ENCODE peak calls at places on chromosome 10, in four cellular contexts. A, C, T and Y are unnamed samples. For H3K4me1, the result is how much of the 10 kb centered on the place peaks cover.

GRCh38 chr10:132300582-132300981 is 7.2 kb downstream of the STK32C start:
- DNase-seq in C (no peak), A (no peak), T (no peak), Y (no peak)

GRCh38 chr10:110149259-110149658 is 58.1 kb upstream of the MXI1 start:
- DNase-seq in C (no peak), A (no peak), T (no peak), Y (no peak)

GRCh38 chr10:71688256-71688655 is 31.3 kb downstream of the C10orf105 start:
- DNase-seq in T (no peak), A (no peak), C (no peak), Y (no peak)

GRCh38 chr10:23156447-23157150 is 35.5 kb upstream of the PTF1A start:
- DNase-seq in A (no peak), T (no peak), C (no peak), Y (no peak)

GRCh38 chr10:92505044-92505443 is 68.8 kb downstream of the IDE start:
- DNase-seq in T (no peak), A (no peak), C (no peak), Y (no peak)

GRCh38 chr10:33719005-33719703 is 384.7 kb upstream of the NRP1 start:
- DNase-seq in A (no peak), T (peak), C (no peak), Y (peak)

GRCh38 chr10:1645896-1646295 is 91.4 kb downstream of the ADARB2 start:
- DNase-seq in C (no peak), A (no peak), T (no peak), Y (no peak)

GRCh38 chr10:75655791-75656451 is 224.5 kb downstream of the LRMDA start:
- DNase-seq in T (peak), C (no peak), A (peak), Y (no peak)

GRCh38 chr10:52563361-52563760 is 209.2 kb downstream of the MBL2 start:
- DNase-seq in T (peak), C (no peak), A (no peak), Y (no peak)

GRCh38 chr10:78332699-78333098 is 299.0 kb downstream of the RPS24 start:
- DNase-seq in A (no peak), C (no peak), T (no peak), Y (no peak)

GRCh38 chr10:25616903-25617592 is 317.0 kb upstream of the MYO3A start:
- DNase-seq in T (no peak), A (no peak), C (no peak), Y (no peak)

GRCh38 chr10:78371118-78371517 is 337.5 kb downstream of the RPS24 start:
- DNase-seq in C (no peak), A (no peak), T (peak), Y (peak)

GRCh38 chr10:78277734-78278404 is 244.2 kb downstream of the RPS24 start:
- DNase-seq in A (peak), C (peak), T (peak), Y (peak)

GRCh38 chr10:61628199-61628874 is 34.4 kb upstream of the CABCOCO1 start:
- DNase-seq in A (peak), T (peak), C (no peak), Y (no peak)

GRCh38 chr10:91931526-91932190 is 8.1 kb downstream of the BTAF1 start:
- DNase-seq in A (no peak), T (no peak), C (no peak), Y (peak)

GRCh38 chr10:17077905-17078289 is 51.7 kb downstream of the CUBN start:
- DNase-seq in C (no peak), A (no peak), T (no peak), Y (no peak)

GRCh38 chr10:80163741-80164341 is 31.3 kb downstream of the PLAC9 start:
- DNase-seq in C (peak), T (peak), A (peak), Y (no peak)

GRCh38 chr10:82572686-82573226 is 697.8 kb downstream of the NRG3 start:
- DNase-seq in A (no peak), T (no peak), C (no peak), Y (peak)

GRCh38 chr10:98242823-98243222 is 25.2 kb downstream of the LOXL4 start:
- DNase-seq in A (peak), T (peak), C (no peak), Y (no peak)

GRCh38 chr10:43208147-43209063 is 58.5 kb downstream of the RASGEF1A start:
- DNase-seq in T (no peak), C (peak), A (no peak), Y (peak)

GRCh38 chr10:21811245-21811585 is 192.3 kb downstream of the DNAJC1 start:
- DNase-seq in A (no peak), T (peak), C (no peak), Y (no peak)

GRCh38 chr10:133168617-133169031 is 8.6 kb downstream of the KNDC1 start:
- DNase-seq in T (no peak), C (no peak), A (no peak), Y (no peak)

GRCh38 chr10:43221419-43222293 is 45.2 kb downstream of the RASGEF1A start:
- DNase-seq in A (peak), C (peak), T (no peak), Y (peak)

GRCh38 chr10:79203014-79203675 is 134.4 kb downstream of the ZMIZ1 start:
- DNase-seq in T (no peak), A (no peak), C (no peak), Y (no peak)

DNA sequence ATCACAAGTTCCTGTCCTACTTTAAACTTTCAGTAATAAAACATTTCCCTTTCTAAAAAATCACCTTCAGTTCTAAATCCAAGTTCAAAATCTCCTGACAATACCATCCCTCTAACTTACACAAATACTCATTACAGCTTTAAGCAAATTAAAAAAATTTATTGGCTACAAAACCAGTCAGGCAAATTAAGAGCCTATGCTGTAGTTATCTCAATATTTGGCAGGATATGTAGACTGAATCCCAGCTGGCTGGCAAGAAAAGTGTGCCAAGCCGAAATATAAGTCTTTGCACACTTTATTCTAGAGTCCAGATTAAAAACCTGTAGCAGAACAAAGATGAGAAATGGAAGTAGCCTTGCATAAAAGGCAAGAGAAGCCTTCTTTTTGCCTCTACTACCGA is 9.5 kb downstream of the WAPL start:
- DNase-seq in C (no peak), A (no peak), T (no peak), Y (no peak)
- H3K4me1 ChIP-seq in C (under half), A (under half), T (under half), Y (under half)

DNA sequence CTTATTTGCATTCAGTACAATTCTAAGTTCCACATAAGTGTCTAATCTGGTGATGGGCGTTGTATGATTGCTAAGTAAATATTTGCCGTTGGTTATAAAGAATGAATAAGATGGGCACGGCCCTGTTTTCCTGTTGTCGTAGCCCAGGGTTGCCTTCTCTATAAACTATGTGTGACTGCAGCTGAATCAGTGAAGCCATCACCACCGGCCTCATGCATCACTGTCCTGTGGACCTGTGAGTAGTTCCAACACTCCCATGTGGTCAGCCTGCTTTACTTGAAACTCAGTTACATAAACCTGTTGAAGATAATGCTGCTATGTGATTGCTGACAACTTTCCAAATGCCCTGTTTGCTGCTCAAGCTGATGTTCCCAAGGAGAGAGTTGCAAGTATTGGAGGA is 21.6 kb upstream of the KLF6 start:
- DNase-seq in T (peak), A (peak), C (no peak), Y (no peak)
- H3K4me1 ChIP-seq in T (under half), A (half or more), C (under half), Y (half or more)

GRCh38 chr10:5565671-5566581 is 41.2 kb downstream of the CALML3 start:
- DNase-seq in A (peak), C (no peak), T (peak), Y (no peak)
- H3K4me1 ChIP-seq in A (under half), C (under half), T (under half), Y (under half)

GRCh38 chr10:103879831-103880230 is 24.5 kb upstream of the SH3PXD2A start:
- DNase-seq in C (no peak), A (no peak), T (no peak), Y (no peak)

GRCh38 chr10:103884681-103885139 is 29.3 kb upstream of the SH3PXD2A start:
- DNase-seq in A (peak), C (no peak), T (peak), Y (peak)

GRCh38 chr10:103882285-103883007 is 27.1 kb upstream of the SH3PXD2A start:
- DNase-seq in A (no peak), T (no peak), C (no peak), Y (peak)

GRCh38 chr10:103879409-103879808 is 24.0 kb upstream of the SH3PXD2A start:
- DNase-seq in A (no peak), C (no peak), T (no peak), Y (no peak)

GRCh38 chr10:103881420-103882284 is 26.3 kb upstream of the SH3PXD2A start:
- DNase-seq in C (no peak), T (no peak), A (peak), Y (no peak)
- H3K4me1 ChIP-seq in C (under half), T (under half), A (under half), Y (under half)

DNA sequence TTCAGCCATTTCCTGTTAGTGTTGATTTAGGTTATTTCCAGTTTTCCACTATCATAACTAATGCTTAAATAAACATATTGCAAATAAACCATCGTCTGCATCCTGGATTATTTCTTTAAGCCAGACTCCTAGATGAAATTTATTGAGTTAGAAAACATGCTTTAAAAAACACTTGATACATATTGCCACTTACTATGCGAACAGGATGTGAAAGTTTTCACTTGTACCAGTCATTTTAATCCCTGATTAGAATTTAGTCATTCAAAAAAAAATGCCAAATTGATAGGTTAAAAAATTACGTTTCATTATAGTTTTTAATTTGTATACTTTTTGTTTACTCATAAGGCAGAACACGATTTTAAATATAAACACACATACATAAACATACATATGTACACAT is 309.6 kb downstream of the RNLS start:
- DNase-seq in C (no peak), A (no peak), T (no peak), Y (no peak)
- H3K4me1 ChIP-seq in C (under half), A (under half), T (under half), Y (under half)

DNA sequence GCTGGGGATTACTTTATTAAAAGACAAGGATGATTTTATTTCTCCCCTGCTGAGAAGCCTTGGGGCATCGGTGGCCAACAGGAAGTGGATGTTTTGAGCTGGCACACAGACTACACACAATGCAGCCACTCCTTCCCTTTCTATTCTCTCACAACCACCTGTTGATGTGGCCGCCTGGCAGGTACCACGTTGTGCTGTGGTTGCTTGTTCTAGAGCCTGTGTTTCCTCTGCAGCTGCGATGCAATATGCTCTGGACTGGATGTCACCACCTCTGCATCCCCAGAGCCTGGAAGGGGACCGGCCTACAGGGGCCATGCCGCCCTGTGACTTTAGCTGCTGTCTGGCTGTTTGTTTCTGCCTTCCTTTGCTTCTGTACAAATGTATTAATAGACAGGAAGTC is 195.7 kb upstream of the CELF2 start:
- DNase-seq in A (no peak), C (no peak), T (no peak), Y (no peak)
- H3K4me1 ChIP-seq in A (under half), C (under half), T (under half), Y (under half)

GRCh38 chr10:69570050-69570816 is 3.0 kb downstream of the NEUROG3 start:
- DNase-seq in C (no peak), T (no peak), A (no peak), Y (no peak)
- H3K4me1 ChIP-seq in C (under half), T (under half), A (under half), Y (under half)

GRCh38 chr10:102657451-102657850 is 13.2 kb downstream of the TRIM8 start:
- DNase-seq in C (no peak), T (no peak), A (no peak), Y (no peak)
- H3K4me1 ChIP-seq in C (under half), T (under half), A (under half), Y (under half)

GRCh38 chr10:128180843-128181242 is 54.6 kb upstream of the MKI67 start:
- DNase-seq in A (no peak), C (no peak), T (no peak), Y (no peak)

GRCh38 chr10:128186959-128187787 is 61.0 kb upstream of the MKI67 start:
- DNase-seq in A (no peak), T (no peak), C (no peak), Y (peak)

GRCh38 chr10:128189176-128189575 is 63.0 kb upstream of the MKI67 start:
- DNase-seq in A (no peak), C (no peak), T (no peak), Y (no peak)

GRCh38 chr10:128187788-128188185 is 61.6 kb upstream of the MKI67 start:
- DNase-seq in C (no peak), A (no peak), T (no peak), Y (no peak)

DNA sequence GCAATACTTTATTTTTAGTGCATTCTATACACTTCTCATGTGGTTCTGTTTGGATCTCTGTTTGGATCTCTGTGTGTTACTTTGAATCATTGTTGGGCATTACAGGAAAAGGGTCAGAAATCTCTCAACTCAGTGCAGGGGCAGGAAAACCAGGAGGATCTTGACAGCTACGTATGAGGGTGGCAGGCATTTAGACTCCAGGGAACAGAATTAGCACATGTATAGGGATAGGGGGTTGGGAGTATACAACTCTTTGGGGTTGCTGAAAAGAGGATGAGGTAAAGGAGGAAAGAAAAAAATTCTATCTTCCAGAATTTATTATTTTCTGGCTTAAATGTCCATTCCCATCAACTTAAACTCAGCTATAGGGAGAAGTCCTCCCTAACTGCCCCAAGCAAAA is 59.4 kb upstream of the MKI67 start:
- DNase-seq in C (no peak), A (no peak), T (no peak), Y (no peak)
- H3K4me1 ChIP-seq in C (under half), A (under half), T (under half), Y (under half)

GRCh38 chr10:11536256-11536655 is 75.2 kb downstream of the USP6NL start:
- DNase-seq in A (no peak), C (no peak), T (no peak), Y (no peak)
- H3K4me1 ChIP-seq in A (under half), C (under half), T (under half), Y (under half)